ENCODE peak calls at places on chromosome 7, in five cellular contexts. V is uterus, K is transverse colon, T is sigmoid colon, J is gastrocnemius medialis. N is an unnamed sample. For H3K36me3, the result is how much of the 10 kb centered on the place peaks cover.

GRCh38 chr7:7895754-7896153 is 72.8 kb upstream of the GLCCI1 start:
- DNase-seq in T (no peak), V (no peak), J (no peak), K (no peak), N (peak)

GRCh38 chr7:30907527-30908267 is 4.0 kb upstream of the AQP1 start:
- DNase-seq in V (no peak), J (no peak), K (no peak), T (no peak), N (peak)

GRCh38 chr7:74334026-74334425 is 44.8 kb downstream of the CLIP2 start:
- DNase-seq in V (no peak), J (no peak), T (no peak), K (no peak), N (no peak)

GRCh38 chr7:42617781-42618457 is 294.0 kb downstream of the C7orf25 start:
- DNase-seq in T (no peak), K (no peak), J (no peak), V (no peak), N (no peak)

GRCh38 chr7:33261585-33261984 is 132.2 kb downstream of the BBS9 start:
- DNase-seq in J (no peak), T (no peak), V (no peak), K (no peak), N (no peak)

GRCh38 chr7:123120286-123120685 is 79.5 kb downstream of the SLC13A1 start:
- DNase-seq in T (no peak), J (no peak), K (no peak), V (no peak), N (no peak)

GRCh38 chr7:81956520-81956919 is 186.7 kb upstream of the HGF start:
- DNase-seq in T (no peak), K (no peak), J (no peak), V (no peak), N (peak)

GRCh38 chr7:311796-312195 is 21.8 kb downstream of the FOXL3 start:
- DNase-seq in T (peak), V (no peak), J (no peak), K (no peak), N (no peak)

GRCh38 chr7:5296627-5297226 is 14.0 kb downstream of the SLC29A4 start:
- DNase-seq in K (no peak), T (no peak), V (no peak), J (no peak), N (no peak)

GRCh38 chr7:2833087-2833910 is 10.8 kb downstream of the GNA12 start:
- DNase-seq in K (no peak), V (no peak), J (no peak), T (no peak), N (no peak)

GRCh38 chr7:73828107-73828803 is 2.5 kb upstream of the CLDN4 start:
- DNase-seq in K (peak), J (no peak), V (no peak), T (no peak), N (peak)

GRCh38 chr7:106257752-106258151 is 27.0 kb downstream of the NAMPT start:
- DNase-seq in V (no peak), J (no peak), K (no peak), T (no peak), N (no peak)
- TF ChIP-seq POLR2A in V (no peak), J (no peak), K (no peak), T (no peak), N (no peak)

DNA sequence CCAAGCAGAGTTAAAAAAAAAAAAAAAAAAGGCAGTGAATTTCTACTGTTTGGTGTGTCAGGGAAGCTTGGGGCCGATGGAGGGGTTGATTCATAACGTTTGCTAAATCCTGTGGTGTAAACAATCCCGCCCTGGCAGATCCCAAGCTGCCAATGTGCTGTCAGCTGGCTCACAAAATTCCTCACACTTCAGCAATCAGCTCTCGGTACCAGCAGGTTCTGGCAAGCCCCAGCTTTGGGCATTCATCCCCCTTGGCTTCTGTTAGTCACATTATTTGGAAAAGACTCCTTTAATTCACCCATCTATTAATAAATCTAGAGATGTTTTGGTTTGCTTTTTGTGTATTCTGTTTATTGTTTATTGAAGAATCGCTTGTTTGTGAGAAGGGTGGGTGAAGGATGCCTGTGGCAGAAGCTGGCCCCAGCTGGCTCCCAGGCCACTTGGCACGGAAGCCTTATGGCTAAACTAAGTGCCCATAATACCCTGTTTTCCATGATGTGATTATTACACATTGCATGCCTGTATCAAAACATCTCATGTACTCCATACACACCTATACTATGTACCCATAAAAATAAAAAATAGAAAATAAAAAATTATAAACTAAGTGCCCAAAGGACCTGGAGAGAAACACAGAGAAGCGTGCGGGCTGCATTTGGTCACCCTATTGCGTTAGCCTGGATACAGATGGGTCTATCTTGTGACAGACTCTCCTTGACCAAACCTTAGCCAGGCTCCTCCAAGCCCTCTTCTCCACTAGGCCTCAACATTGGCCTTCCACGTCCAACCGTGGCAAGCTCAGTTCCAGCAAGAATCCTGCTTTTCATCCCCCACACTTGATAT is 245.5 kb downstream of the TNS3 start:
- DNase-seq in T (peak), V (no peak), K (no peak), J (peak), N (no peak)
- H3K36me3 ChIP-seq in T (under half), V (under half), K (under half), J (under half), N (under half)

GRCh38 chr7:38908759-38909335 is at the start of gene VPS41:
- DNase-seq in V (peak), T (peak), J (peak), K (peak), N (peak)
- TF ChIP-seq POLR2A in V (no peak), T (no peak), J (no peak), K (peak), N (peak)

GRCh38 chr7:76056241-76056640 is 8.3 kb downstream of the MDH2 start:
- DNase-seq in K (no peak), V (no peak), T (no peak), J (no peak), N (no peak)
- H3K36me3 ChIP-seq in K (under half), V (under half), T (under half), J (under half), N (under half)